ENCODE peak calls at places on chromosomes 11 and 22, in six cellular contexts. One of them, this sample, is unnamed. For H3K4me1, the result is how much of the 10 kb centered on the place peaks cover.

GRCh38 chr11:58923300-58923788 is 15.9 kb upstream of the GLYATL1 start:
- DNase-seq in CD8-positive, alpha-beta T cell: no peak
- DNase-seq in PC-3: peak
- DNase-seq in A549: no peak
- DNase-seq in psoas muscle: no peak
- DNase-seq in right cardiac atrium: no peak
- DNase-seq in this sample: peak

GRCh38 chr11:1568451-1568911 is 3.6 kb downstream of the DUSP8 start:
- DNase-seq in CD8-positive, alpha-beta T cell: peak
- DNase-seq in PC-3: no peak
- DNase-seq in A549: no peak
- DNase-seq in psoas muscle: no peak
- DNase-seq in right cardiac atrium: no peak
- DNase-seq in this sample: no peak

GRCh38 chr11:111933872-111934271 is 3.3 kb upstream of the DIXDC1 start:
- DNase-seq in CD8-positive, alpha-beta T cell: no peak
- DNase-seq in PC-3: no peak
- DNase-seq in A549: no peak
- DNase-seq in psoas muscle: no peak
- DNase-seq in right cardiac atrium: no peak
- DNase-seq in this sample: no peak

GRCh38 chr22:47802446-47802845 is 1040.0 kb downstream of the TBC1D22A start:
- DNase-seq in CD8-positive, alpha-beta T cell: no peak
- DNase-seq in PC-3: no peak
- DNase-seq in A549: no peak
- DNase-seq in psoas muscle: no peak
- DNase-seq in right cardiac atrium: no peak
- DNase-seq in this sample: no peak

GRCh38 chr11:69510471-69511357 is 29.3 kb downstream of the LINC01488 start:
- DNase-seq in CD8-positive, alpha-beta T cell: peak
- DNase-seq in PC-3: peak
- DNase-seq in A549: no peak
- DNase-seq in psoas muscle: no peak
- DNase-seq in right cardiac atrium: no peak
- DNase-seq in this sample: no peak

GRCh38 chr11:429931-430456 is 11.8 kb downstream of the ANO9 start:
- DNase-seq in CD8-positive, alpha-beta T cell: no peak
- DNase-seq in PC-3: no peak
- DNase-seq in A549: no peak
- DNase-seq in psoas muscle: peak
- DNase-seq in right cardiac atrium: no peak
- DNase-seq in this sample: no peak

GRCh38 chr11:88146106-88146505 is 29.1 kb downstream of the RAB38 start:
- DNase-seq in CD8-positive, alpha-beta T cell: no peak
- DNase-seq in PC-3: no peak
- DNase-seq in A549: no peak
- DNase-seq in psoas muscle: no peak
- DNase-seq in right cardiac atrium: no peak
- DNase-seq in this sample: peak

GRCh38 chr22:21690401-21690801 is 24.6 kb downstream of the PPIL2 start:
- DNase-seq in CD8-positive, alpha-beta T cell: no peak
- DNase-seq in PC-3: no peak
- DNase-seq in A549: no peak
- DNase-seq in psoas muscle: no peak
- DNase-seq in right cardiac atrium: no peak
- DNase-seq in this sample: no peak

GRCh38 chr11:134120143-134120850 is 51.4 kb downstream of the JAM3 start:
- DNase-seq in CD8-positive, alpha-beta T cell: no peak
- DNase-seq in PC-3: no peak
- DNase-seq in A549: no peak
- DNase-seq in psoas muscle: peak
- DNase-seq in right cardiac atrium: peak
- DNase-seq in this sample: peak

GRCh38 chr11:15006139-15006759 is 34.1 kb upstream of the CALCA start:
- DNase-seq in CD8-positive, alpha-beta T cell: no peak
- DNase-seq in PC-3: peak
- DNase-seq in A549: no peak
- DNase-seq in psoas muscle: no peak
- DNase-seq in right cardiac atrium: no peak
- DNase-seq in this sample: peak

GRCh38 chr11:76601272-76601671 is 69.3 kb downstream of the LRRC32 start:
- DNase-seq in CD8-positive, alpha-beta T cell: no peak
- DNase-seq in PC-3: no peak
- DNase-seq in A549: no peak
- DNase-seq in psoas muscle: no peak
- DNase-seq in right cardiac atrium: no peak
- DNase-seq in this sample: no peak

GRCh38 chr11:16359369-16359768 is 3.0 kb upstream of the SOX6 start:
- DNase-seq in CD8-positive, alpha-beta T cell: no peak
- DNase-seq in PC-3: no peak
- DNase-seq in A549: no peak
- DNase-seq in psoas muscle: no peak
- DNase-seq in right cardiac atrium: no peak
- DNase-seq in this sample: no peak

GRCh38 chr11:128725630-128726461 is 32.0 kb downstream of the FLI1 start:
- DNase-seq in CD8-positive, alpha-beta T cell: peak
- DNase-seq in PC-3: no peak
- DNase-seq in A549: no peak
- DNase-seq in psoas muscle: no peak
- DNase-seq in right cardiac atrium: no peak
- DNase-seq in this sample: no peak
- H3K4me1 ChIP-seq in CD8-positive, alpha-beta T cell: half or more
- H3K4me1 ChIP-seq in PC-3: under half
- H3K4me1 ChIP-seq in A549: under half
- H3K4me1 ChIP-seq in psoas muscle: under half
- H3K4me1 ChIP-seq in right cardiac atrium: under half
- H3K4me1 ChIP-seq in this sample: under half

GRCh38 chr11:8061555-8062428 is 19.2 kb upstream of the TUB start:
- DNase-seq in CD8-positive, alpha-beta T cell: no peak
- DNase-seq in PC-3: no peak
- DNase-seq in A549: no peak
- DNase-seq in psoas muscle: no peak
- DNase-seq in right cardiac atrium: no peak
- DNase-seq in this sample: no peak

GRCh38 chr11:8059571-8060011 is 21.4 kb upstream of the TUB start:
- DNase-seq in CD8-positive, alpha-beta T cell: no peak
- DNase-seq in PC-3: no peak
- DNase-seq in A549: no peak
- DNase-seq in psoas muscle: no peak
- DNase-seq in right cardiac atrium: no peak
- DNase-seq in this sample: no peak

GRCh38 chr11:8060146-8060719 is 20.8 kb upstream of the TUB start:
- DNase-seq in CD8-positive, alpha-beta T cell: no peak
- DNase-seq in PC-3: no peak
- DNase-seq in A549: no peak
- DNase-seq in psoas muscle: no peak
- DNase-seq in right cardiac atrium: no peak
- DNase-seq in this sample: no peak

GRCh38 chr11:8062781-8063257 is 18.2 kb upstream of the TUB start:
- DNase-seq in CD8-positive, alpha-beta T cell: no peak
- DNase-seq in PC-3: no peak
- DNase-seq in A549: no peak
- DNase-seq in psoas muscle: no peak
- DNase-seq in right cardiac atrium: no peak
- DNase-seq in this sample: no peak

DNA sequence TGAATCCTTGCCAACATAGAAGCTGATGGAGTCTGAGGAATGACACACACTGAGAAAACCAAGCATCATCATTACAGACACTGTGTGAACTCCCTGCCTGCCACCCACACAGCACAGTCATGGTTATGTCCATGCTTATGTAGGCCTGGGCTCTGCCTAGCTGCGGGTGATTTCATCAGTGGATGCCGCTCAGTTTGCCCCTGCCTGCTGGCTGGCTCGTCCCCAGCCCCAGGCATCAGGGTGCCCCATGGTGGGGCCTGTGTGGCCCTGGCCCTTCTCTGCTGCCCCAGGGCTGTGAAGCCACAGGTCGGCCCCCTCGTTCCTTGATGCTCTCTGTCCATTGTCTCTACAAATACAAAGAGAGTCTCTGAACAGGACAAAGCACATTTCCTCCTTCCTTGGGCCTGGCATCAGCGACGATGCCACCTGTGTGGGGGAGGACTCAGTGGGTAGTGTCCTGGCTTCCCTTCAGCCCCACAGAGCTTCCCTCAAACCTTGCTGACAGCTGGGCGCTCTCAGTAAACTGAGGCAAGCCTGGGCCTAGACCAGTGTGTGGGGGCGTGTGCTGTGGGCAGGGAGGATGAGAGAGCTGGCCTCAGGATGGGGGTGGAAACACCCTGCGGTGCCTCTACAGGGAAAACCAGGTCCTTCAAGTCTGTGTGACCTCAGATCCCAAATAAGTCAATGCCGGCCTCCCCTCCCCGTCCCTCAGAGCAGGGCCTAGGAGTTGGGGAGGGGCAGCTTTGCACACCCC is 20.0 kb upstream of the TUB start:
- DNase-seq in CD8-positive, alpha-beta T cell: no peak
- DNase-seq in PC-3: no peak
- DNase-seq in A549: no peak
- DNase-seq in psoas muscle: no peak
- DNase-seq in right cardiac atrium: no peak
- DNase-seq in this sample: no peak
- H3K4me1 ChIP-seq in CD8-positive, alpha-beta T cell: under half
- H3K4me1 ChIP-seq in PC-3: under half
- H3K4me1 ChIP-seq in A549: under half
- H3K4me1 ChIP-seq in psoas muscle: under half
- H3K4me1 ChIP-seq in right cardiac atrium: under half
- H3K4me1 ChIP-seq in this sample: under half

DNA sequence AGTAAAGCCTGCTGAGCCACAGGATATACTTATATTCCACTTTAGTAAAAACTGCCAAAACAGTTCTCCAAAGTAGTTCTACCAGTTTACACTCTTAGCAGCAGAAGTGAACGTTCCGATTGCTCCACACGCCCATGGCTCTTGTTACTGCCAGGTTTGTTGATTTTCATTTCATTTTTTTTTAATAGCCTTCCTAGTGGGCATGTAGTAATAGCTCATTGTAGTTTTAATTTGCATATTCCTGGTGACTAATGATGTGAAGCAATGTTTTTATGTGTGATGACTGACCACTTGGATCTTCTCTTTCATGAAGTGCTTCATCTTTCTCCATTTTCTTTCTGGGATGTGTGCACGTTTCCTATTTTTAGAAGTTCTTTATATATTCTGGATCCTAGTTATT is 4.8 kb upstream of the C11orf97 start:
- DNase-seq in CD8-positive, alpha-beta T cell: no peak
- DNase-seq in PC-3: peak
- DNase-seq in A549: no peak
- DNase-seq in psoas muscle: no peak
- DNase-seq in right cardiac atrium: no peak
- DNase-seq in this sample: no peak
- H3K4me1 ChIP-seq in CD8-positive, alpha-beta T cell: under half
- H3K4me1 ChIP-seq in PC-3: under half
- H3K4me1 ChIP-seq in A549: under half
- H3K4me1 ChIP-seq in psoas muscle: under half
- H3K4me1 ChIP-seq in right cardiac atrium: under half
- H3K4me1 ChIP-seq in this sample: under half

GRCh38 chr22:23110190-23110921 is 31.4 kb downstream of the RSPH14 start:
- DNase-seq in CD8-positive, alpha-beta T cell: no peak
- DNase-seq in PC-3: no peak
- DNase-seq in A549: no peak
- DNase-seq in psoas muscle: no peak
- DNase-seq in right cardiac atrium: no peak
- DNase-seq in this sample: no peak

GRCh38 chr22:23109441-23109978 is 32.3 kb downstream of the RSPH14 start:
- DNase-seq in CD8-positive, alpha-beta T cell: no peak
- DNase-seq in PC-3: no peak
- DNase-seq in A549: no peak
- DNase-seq in psoas muscle: no peak
- DNase-seq in right cardiac atrium: no peak
- DNase-seq in this sample: no peak

GRCh38 chr22:23112472-23113012 is 29.2 kb downstream of the RSPH14 start:
- DNase-seq in CD8-positive, alpha-beta T cell: no peak
- DNase-seq in PC-3: no peak
- DNase-seq in A549: no peak
- DNase-seq in psoas muscle: no peak
- DNase-seq in right cardiac atrium: no peak
- DNase-seq in this sample: no peak

GRCh38 chr22:23109079-23109347 is 32.8 kb downstream of the RSPH14 start:
- DNase-seq in CD8-positive, alpha-beta T cell: no peak
- DNase-seq in PC-3: no peak
- DNase-seq in A549: no peak
- DNase-seq in psoas muscle: no peak
- DNase-seq in right cardiac atrium: no peak
- DNase-seq in this sample: no peak

DNA sequence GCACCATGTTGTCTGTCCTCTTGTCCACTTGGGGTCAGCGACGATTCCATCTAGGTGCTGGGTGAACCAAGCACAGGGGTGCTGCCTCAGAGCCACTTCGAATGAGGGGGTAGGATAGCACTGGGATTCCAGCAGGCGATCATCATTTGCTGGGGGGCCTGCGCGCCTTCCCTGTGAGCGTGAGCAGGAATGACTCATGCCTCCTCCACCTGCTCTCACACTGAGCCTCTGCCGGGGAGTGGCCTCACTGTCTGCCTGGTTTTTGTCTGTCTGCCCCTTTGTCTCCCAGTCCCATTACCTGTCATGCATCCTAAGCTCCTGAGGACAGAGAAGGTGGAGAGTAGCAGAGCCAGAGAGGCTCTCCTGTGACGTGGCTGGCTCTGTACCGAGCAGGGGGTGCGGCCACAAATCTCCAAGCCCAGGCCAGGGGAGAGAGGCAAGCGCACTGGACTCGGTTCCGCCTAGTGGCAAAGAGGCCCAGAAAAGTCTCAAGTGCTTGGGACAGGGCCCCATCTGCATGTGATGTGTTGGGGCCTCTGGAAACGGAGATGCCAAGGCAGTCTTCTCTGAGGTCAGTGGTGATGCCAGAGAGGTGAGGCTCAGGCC is 30.8 kb downstream of the RSPH14 start:
- DNase-seq in CD8-positive, alpha-beta T cell: no peak
- DNase-seq in PC-3: no peak
- DNase-seq in A549: no peak
- DNase-seq in psoas muscle: no peak
- DNase-seq in right cardiac atrium: no peak
- DNase-seq in this sample: no peak
- H3K4me1 ChIP-seq in CD8-positive, alpha-beta T cell: under half
- H3K4me1 ChIP-seq in PC-3: under half
- H3K4me1 ChIP-seq in A549: under half
- H3K4me1 ChIP-seq in psoas muscle: under half
- H3K4me1 ChIP-seq in right cardiac atrium: under half
- H3K4me1 ChIP-seq in this sample: under half

GRCh38 chr11:17473071-17473744 is 3.4 kb downstream of the ABCC8 start:
- DNase-seq in CD8-positive, alpha-beta T cell: no peak
- DNase-seq in PC-3: peak
- DNase-seq in A549: peak
- DNase-seq in psoas muscle: no peak
- DNase-seq in right cardiac atrium: no peak
- DNase-seq in this sample: peak
- H3K4me1 ChIP-seq in CD8-positive, alpha-beta T cell: under half
- H3K4me1 ChIP-seq in PC-3: under half
- H3K4me1 ChIP-seq in A549: under half
- H3K4me1 ChIP-seq in psoas muscle: under half
- H3K4me1 ChIP-seq in right cardiac atrium: under half
- H3K4me1 ChIP-seq in this sample: under half

DNA sequence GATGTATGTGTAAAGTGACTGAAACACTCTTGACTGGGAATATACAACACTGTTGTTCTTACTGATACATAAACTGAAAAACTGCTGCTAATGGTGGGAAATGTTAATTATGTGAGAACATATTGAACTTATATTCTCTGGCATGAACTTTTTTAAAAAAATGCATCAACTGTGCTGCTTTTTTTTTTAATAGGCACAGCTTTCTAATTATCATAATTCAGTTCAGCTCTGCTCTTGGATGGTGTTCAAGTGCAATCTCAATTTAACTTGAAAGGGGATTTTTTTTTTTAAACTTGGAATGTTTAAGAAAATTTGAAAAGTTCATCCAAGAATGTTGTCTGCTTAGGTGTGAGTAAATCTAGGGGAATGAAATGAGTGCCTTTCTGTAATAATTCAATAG is 5.2 kb downstream of the TEAD1 start:
- DNase-seq in CD8-positive, alpha-beta T cell: no peak
- DNase-seq in PC-3: no peak
- DNase-seq in A549: no peak
- DNase-seq in psoas muscle: no peak
- DNase-seq in right cardiac atrium: no peak
- DNase-seq in this sample: no peak
- H3K4me1 ChIP-seq in CD8-positive, alpha-beta T cell: under half
- H3K4me1 ChIP-seq in PC-3: half or more
- H3K4me1 ChIP-seq in A549: half or more
- H3K4me1 ChIP-seq in psoas muscle: half or more
- H3K4me1 ChIP-seq in right cardiac atrium: under half
- H3K4me1 ChIP-seq in this sample: under half